ENCODE peak calls at places on chromosomes 12 and 14, in four cellular contexts. One of them, this sample, is unnamed.

GRCh38 chr14:91103116-91103515 is 10.8 kb upstream of the DGLUCY start:
- DNase-seq in H1: no peak
- DNase-seq in H9: no peak
- DNase-seq in IMR-90: no peak
- DNase-seq in this sample: no peak

GRCh38 chr12:96211989-96212388 is 17.8 kb downstream of the ELK3 start:
- DNase-seq in IMR-90: no peak
- DNase-seq in H1: no peak
- DNase-seq in H9: no peak
- DNase-seq in this sample: no peak

GRCh38 chr12:15861404-15861803 is 20.8 kb upstream of the STRAP start:
- DNase-seq in H1: no peak
- DNase-seq in IMR-90: no peak
- DNase-seq in H9: no peak
- DNase-seq in this sample: no peak

GRCh38 chr12:95848575-95849388 is 10.0 kb upstream of the SNRPF start:
- DNase-seq in IMR-90: peak; percentile 48
- DNase-seq in H9: no peak
- DNase-seq in H1: no peak
- DNase-seq in this sample: peak; percentile 45

GRCh38 chr12:122385171-122386041 is 37.1 kb downstream of the CLIP1 start:
- DNase-seq in H1: no peak
- DNase-seq in IMR-90: no peak
- DNase-seq in H9: no peak
- DNase-seq in this sample: no peak

GRCh38 chr14:79836577-79836976 is 374.7 kb downstream of the DIO2 start:
- DNase-seq in IMR-90: peak; percentile 66
- DNase-seq in H9: no peak
- DNase-seq in H1: no peak
- DNase-seq in this sample: no peak

GRCh38 chr14:96925422-96925821 is 128.2 kb downstream of the VRK1 start:
- DNase-seq in H9: no peak
- DNase-seq in IMR-90: no peak
- DNase-seq in H1: no peak
- DNase-seq in this sample: peak; percentile 48

GRCh38 chr12:110937104-110937641 is 16.8 kb upstream of the MYL2 start:
- DNase-seq in IMR-90: peak; percentile 23
- DNase-seq in H1: peak; percentile 95
- DNase-seq in H9: peak; percentile 97
- DNase-seq in this sample: peak; percentile 92

GRCh38 chr14:100981808-100982207 is 78.3 kb upstream of the RTL1 start:
- DNase-seq in H1: no peak
- DNase-seq in H9: no peak
- DNase-seq in IMR-90: peak; percentile 71
- DNase-seq in this sample: no peak

GRCh38 chr12:79058342-79058741 is 193.8 kb downstream of the SYT1 start:
- DNase-seq in H1: no peak
- DNase-seq in H9: no peak
- DNase-seq in IMR-90: peak; percentile 46
- DNase-seq in this sample: peak; percentile 41

GRCh38 chr12:69024907-69025306 is 91.9 kb upstream of the CPM start:
- DNase-seq in H1: no peak
- DNase-seq in IMR-90: peak; percentile 72
- DNase-seq in H9: no peak
- DNase-seq in this sample: no peak

GRCh38 chr12:49052451-49053208 is 8.0 kb downstream of the KMT2D start:
- DNase-seq in H1: no peak
- DNase-seq in IMR-90: no peak
- DNase-seq in H9: no peak
- DNase-seq in this sample: no peak
- H3K18ac ChIP-seq in H1: no peak overlapping the region
- H3K18ac ChIP-seq in IMR-90: no peak overlapping the region
- H3K18ac ChIP-seq in H9: no peak overlapping the region
- H3K18ac ChIP-seq in this sample: no peak overlapping the region

DNA sequence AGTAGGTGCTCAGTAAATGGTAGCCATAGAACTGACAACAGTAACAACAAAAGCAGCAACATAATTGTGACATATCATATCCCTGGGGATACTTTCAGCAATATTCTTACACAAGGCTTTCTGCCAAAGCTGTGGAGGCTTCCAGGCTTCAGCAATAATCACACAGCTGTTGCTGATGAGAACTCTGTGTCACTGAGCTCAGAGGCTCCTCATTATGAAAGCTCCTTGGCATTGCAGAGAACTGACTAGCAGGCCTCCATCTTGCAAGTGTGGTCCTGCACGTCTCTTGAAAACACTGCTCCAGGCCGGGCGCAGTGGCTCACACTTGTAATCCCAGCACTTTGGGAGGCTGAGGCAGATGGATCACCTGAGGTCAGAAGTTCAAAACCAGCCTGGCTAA is 97.3 kb upstream of the BTG1 start:
- DNase-seq in H1: no peak
- DNase-seq in IMR-90: peak; percentile 59
- DNase-seq in H9: no peak
- DNase-seq in this sample: no peak
- H3K27ac ChIP-seq in H1: no peak overlapping the region
- H3K27ac ChIP-seq in IMR-90: no peak overlapping the region
- H3K27ac ChIP-seq in H9: no peak overlapping the region
- H3K27ac ChIP-seq in this sample: no peak overlapping the region

DNA sequence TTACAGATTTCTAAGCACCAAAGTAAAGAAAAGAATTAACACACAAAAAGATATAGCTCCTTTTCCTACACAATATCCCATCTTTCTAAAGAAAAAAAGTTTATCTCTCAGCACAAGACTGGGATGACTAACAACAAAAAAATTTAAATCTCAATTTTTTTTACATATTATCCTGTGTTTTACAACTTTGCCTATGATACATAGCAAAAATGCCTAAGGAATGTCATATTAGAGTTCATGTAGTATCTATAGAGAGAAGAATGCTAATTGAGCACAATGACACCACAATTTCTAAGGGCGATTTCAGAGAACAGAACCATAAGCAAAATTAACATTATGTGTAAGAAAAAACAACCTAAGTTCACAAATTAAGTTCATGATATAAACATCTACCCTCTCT is 16.3 kb downstream of the C2CD5 start:
- DNase-seq in H1: no peak
- DNase-seq in H9: no peak
- DNase-seq in IMR-90: peak; percentile 80
- DNase-seq in this sample: no peak
- H3K56ac ChIP-seq in H1: no peak overlapping the region
- H3K56ac ChIP-seq in H9: no peak overlapping the region
- H3K56ac ChIP-seq in IMR-90: no peak overlapping the region
- H3K56ac ChIP-seq in this sample: no peak overlapping the region

GRCh38 chr14:61480704-61481285 is 159.4 kb downstream of the PRKCH start:
- DNase-seq in H9: no peak
- DNase-seq in H1: no peak
- DNase-seq in IMR-90: no peak
- DNase-seq in this sample: no peak

GRCh38 chr14:61477845-61478438 is 156.6 kb downstream of the PRKCH start:
- DNase-seq in IMR-90: peak; percentile 60
- DNase-seq in H1: no peak
- DNase-seq in H9: no peak
- DNase-seq in this sample: no peak

GRCh38 chr14:61482348-61483206 is 161.2 kb downstream of the PRKCH start:
- DNase-seq in H1: no peak
- DNase-seq in H9: no peak
- DNase-seq in IMR-90: no peak
- DNase-seq in this sample: peak; percentile 26

GRCh38 chr14:61478971-61479473 is 157.6 kb downstream of the PRKCH start:
- DNase-seq in IMR-90: no peak
- DNase-seq in H1: no peak
- DNase-seq in H9: no peak
- DNase-seq in this sample: no peak

DNA sequence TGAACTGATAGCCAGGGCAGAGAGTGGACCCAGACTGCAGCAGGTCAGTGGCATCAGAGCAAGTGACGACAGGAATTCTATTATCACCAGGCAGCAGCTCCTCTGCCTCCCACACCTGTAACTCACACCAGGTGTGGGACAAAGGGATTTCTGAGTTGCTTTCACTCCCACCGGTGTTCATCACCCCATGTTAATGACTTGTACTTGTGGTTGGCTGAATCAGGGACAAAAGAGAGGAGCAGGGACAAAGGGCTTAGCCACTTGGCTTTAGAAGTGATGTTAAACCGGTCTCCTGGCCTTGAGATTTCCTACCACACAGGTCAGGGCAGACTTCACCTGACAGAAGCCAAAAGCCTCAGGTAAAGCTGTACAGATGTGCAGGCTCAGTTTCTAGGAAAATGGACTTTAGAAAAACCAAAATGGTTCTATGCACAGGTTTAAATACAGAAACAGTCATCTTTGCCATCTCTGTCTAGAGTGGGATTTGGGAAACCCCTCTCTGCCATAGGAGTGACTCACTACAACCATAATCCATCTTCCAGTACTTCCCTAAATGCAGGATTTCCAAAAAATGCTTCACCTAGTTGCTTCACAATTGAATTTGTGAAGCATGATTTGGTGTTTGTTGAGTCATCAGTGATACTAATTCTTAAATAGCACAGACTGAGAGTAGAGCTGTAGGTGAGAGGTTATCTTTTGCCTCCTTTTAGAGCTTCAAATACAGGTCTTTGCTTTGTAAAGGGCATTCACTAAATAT is 158.5 kb downstream of the PRKCH start:
- DNase-seq in H1: no peak
- DNase-seq in H9: no peak
- DNase-seq in IMR-90: peak; percentile 66
- DNase-seq in this sample: no peak
- H3K18ac ChIP-seq in H1: no peak overlapping the region
- H3K18ac ChIP-seq in H9: no peak overlapping the region
- H3K18ac ChIP-seq in IMR-90: peak overlapping the region; percentile 67
- H3K18ac ChIP-seq in this sample: no peak overlapping the region

GRCh38 chr12:123891011-123891410 is 81.6 kb downstream of the CCDC92 start:
- DNase-seq in IMR-90: no peak
- DNase-seq in H1: no peak
- DNase-seq in H9: no peak
- DNase-seq in this sample: no peak
- H3K27ac ChIP-seq in IMR-90: no peak overlapping the region
- H3K27ac ChIP-seq in H1: no peak overlapping the region
- H3K27ac ChIP-seq in H9: no peak overlapping the region
- H3K27ac ChIP-seq in this sample: no peak overlapping the region

DNA sequence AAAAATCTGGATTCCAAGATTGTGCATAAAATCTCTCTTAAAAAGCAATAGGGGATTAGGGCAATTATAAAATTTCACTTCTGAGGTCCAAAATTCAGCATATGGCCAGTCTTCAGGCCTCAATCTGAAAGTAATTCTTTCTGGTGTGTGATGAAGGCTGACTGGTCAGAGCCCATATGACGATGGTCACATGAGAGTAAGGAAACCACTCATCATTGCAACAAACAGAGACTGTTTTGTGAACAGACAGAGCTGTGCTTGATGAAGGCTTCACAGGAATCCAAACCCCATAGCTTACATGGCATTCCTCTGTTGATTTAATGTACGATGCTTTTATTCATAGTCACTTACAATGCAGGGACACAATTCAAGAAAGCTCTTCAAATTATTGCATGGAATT is 238.1 kb downstream of the APAF1 start:
- DNase-seq in H1: no peak
- DNase-seq in IMR-90: no peak
- DNase-seq in H9: no peak
- DNase-seq in this sample: no peak
- H3K56ac ChIP-seq in H1: no peak overlapping the region
- H3K56ac ChIP-seq in IMR-90: no peak overlapping the region
- H3K56ac ChIP-seq in H9: no peak overlapping the region
- H3K56ac ChIP-seq in this sample: no peak overlapping the region

DNA sequence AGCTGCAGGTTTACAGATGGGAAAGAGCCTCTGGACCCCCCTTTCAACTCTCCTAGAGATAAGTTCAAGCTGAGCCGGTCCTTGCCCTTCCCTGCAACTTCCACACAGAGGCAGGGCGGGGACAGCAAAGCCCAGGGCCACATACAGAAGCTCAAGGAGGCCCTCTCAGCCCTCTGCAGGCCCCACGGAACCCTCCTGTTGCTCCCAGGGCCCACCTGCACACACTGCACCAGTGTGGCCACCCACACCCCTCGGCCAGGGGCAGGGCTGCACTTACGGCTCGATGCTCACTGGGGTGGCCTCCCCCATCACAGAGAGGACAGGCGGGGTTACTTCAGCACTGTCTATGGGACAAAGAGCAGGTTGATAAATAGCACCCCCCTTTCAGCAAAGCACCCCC is 13.0 kb upstream of the PNMA1 start:
- DNase-seq in H9: no peak
- DNase-seq in IMR-90: no peak
- DNase-seq in H1: no peak
- DNase-seq in this sample: no peak
- H3K18ac ChIP-seq in H9: no peak overlapping the region
- H3K18ac ChIP-seq in IMR-90: no peak overlapping the region
- H3K18ac ChIP-seq in H1: no peak overlapping the region
- H3K18ac ChIP-seq in this sample: no peak overlapping the region

This sample was measured in mesendoderm.